ENCODE peak calls at places on chromosomes 13 and 19, in nine cellular contexts. I is AG09309; Y is CD8-positive, alpha-beta T cell; L is astrocyte of the spinal cord; T is mesendoderm; V is CD8-positive, alpha-beta memory T cell; K is suprapubic skin; S is ascending aorta; Q is MM.1S. U is an unnamed sample.

GRCh38 chr19:30682576-30683536 is 310.7 kb downstream of the ZNF536 start:
- DNase-seq in I (peak), Y (peak), L (peak), T (peak), V (peak), K (peak), S (no peak), Q (peak), U (peak)

GRCh38 chr13:19586904-19587634 is 25.7 kb upstream of the TPTE2 start:
- DNase-seq in I (no peak), Y (peak), L (peak), T (peak), V (peak), K (no peak), S (no peak), Q (peak), U (no peak)

GRCh38 chr13:35266412-35266811 is 210.1 kb downstream of the MAB21L1 start:
- DNase-seq in I (no peak), Y (no peak), L (no peak), T (no peak), V (no peak), K (no peak), S (no peak), Q (no peak), U (no peak)

GRCh38 chr13:34352958-34353357 is 535.0 kb downstream of the RFC3 start:
- DNase-seq in I (no peak), Y (no peak), L (no peak), T (no peak), V (no peak), K (no peak), S (no peak), Q (no peak), U (no peak)

GRCh38 chr19:9793051-9793591 is 24.6 kb upstream of the ZNF846 start:
- DNase-seq in I (no peak), Y (peak), L (peak), T (peak), V (no peak), K (peak), S (peak), Q (no peak), U (no peak)

GRCh38 chr19:588758-589692 is 656 bp upstream of the HCN2 start:
- DNase-seq in I (no peak), Y (no peak), L (no peak), T (no peak), V (no peak), K (no peak), S (no peak), Q (no peak), U (no peak)

GRCh38 chr19:43779820-43780219 is 953 bp downstream of the KCNN4 start:
- DNase-seq in I (no peak), Y (no peak), L (no peak), T (no peak), V (no peak), K (no peak), S (no peak), Q (no peak), U (no peak)

GRCh38 chr13:57018915-57019314 is 121.8 kb upstream of the PRR20A start:
- DNase-seq in I (no peak), Y (no peak), L (no peak), T (no peak), V (no peak), K (no peak), S (no peak), Q (no peak), U (no peak)

GRCh38 chr13:95608640-95609280 is 35.7 kb downstream of the DZIP1 start:
- DNase-seq in I (no peak), Y (no peak), L (no peak), T (no peak), V (no peak), K (no peak), S (no peak), Q (peak), U (no peak)

GRCh38 chr19:13557756-13558398 is 51.6 kb upstream of the CACNA1A start:
- DNase-seq in I (no peak), Y (no peak), L (no peak), T (peak), V (no peak), K (no peak), S (no peak), Q (peak), U (no peak)

GRCh38 chr13:32087955-32088747 is 56.6 kb downstream of the FRY start:
- DNase-seq in I (no peak), Y (no peak), L (peak), T (peak), V (no peak), K (no peak), S (no peak), Q (no peak), U (no peak)

GRCh38 chr13:36163809-36164308 is 32.7 kb upstream of the DCLK1 start:
- DNase-seq in I (peak), Y (no peak), L (peak), T (no peak), V (no peak), K (no peak), S (peak), Q (no peak), U (peak)

GRCh38 chr13:72541674-72542073 is 185.8 kb downstream of the MZT1 start:
- DNase-seq in I (no peak), Y (no peak), L (no peak), T (no peak), V (no peak), K (no peak), S (no peak), Q (no peak), U (no peak)

GRCh38 chr13:64697226-64697625 is 2532.9 kb downstream of the PCDH9 start:
- DNase-seq in I (no peak), Y (no peak), L (no peak), T (no peak), V (no peak), K (no peak), S (no peak), Q (no peak), U (no peak)

GRCh38 chr19:18098891-18099622 is 1.5 kb downstream of the MAST3 start:
- DNase-seq in I (no peak), Y (no peak), L (no peak), T (peak), V (peak), K (no peak), S (no peak), Q (no peak), U (no peak)

GRCh38 chr19:18096258-18096657 is 1.3 kb upstream of the MAST3 start:
- DNase-seq in I (no peak), Y (no peak), L (no peak), T (no peak), V (no peak), K (no peak), S (no peak), Q (no peak), U (no peak)

GRCh38 chr19:18099623-18099995 is 2.0 kb downstream of the MAST3 start:
- DNase-seq in I (no peak), Y (no peak), L (no peak), T (no peak), V (no peak), K (no peak), S (no peak), Q (no peak), U (no peak)

GRCh38 chr19:18097217-18097992 is at the start of gene MAST3:
- DNase-seq in I (no peak), Y (peak), L (peak), T (peak), V (peak), K (peak), S (peak), Q (peak), U (no peak)

GRCh38 chr19:18097993-18098890 is 664 bp downstream of the MAST3 start:
- DNase-seq in I (no peak), Y (no peak), L (no peak), T (no peak), V (no peak), K (no peak), S (no peak), Q (no peak), U (no peak)
- H3K4me3 ChIP-seq in I (peak), Y (peak), L (peak), T (peak), V (peak), K (peak), S (peak), Q (peak), U (peak)

GRCh38 chr13:101917475-101917810 is 465.0 kb downstream of the ITGBL1 start:
- DNase-seq in I (no peak), Y (no peak), L (no peak), T (no peak), V (no peak), K (no peak), S (no peak), Q (no peak), U (no peak)

GRCh38 chr13:101916758-101917474 is 464.4 kb downstream of the ITGBL1 start:
- DNase-seq in I (no peak), Y (no peak), L (no peak), T (no peak), V (no peak), K (no peak), S (no peak), Q (no peak), U (no peak)

GRCh38 chr13:101915755-101916107 is 463.3 kb downstream of the ITGBL1 start:
- DNase-seq in I (no peak), Y (no peak), L (no peak), T (no peak), V (no peak), K (no peak), S (no peak), Q (no peak), U (no peak)

GRCh38 chr13:101915333-101915732 is 462.9 kb downstream of the ITGBL1 start:
- DNase-seq in I (no peak), Y (no peak), L (no peak), T (no peak), V (no peak), K (no peak), S (no peak), Q (no peak), U (no peak)

DNA sequence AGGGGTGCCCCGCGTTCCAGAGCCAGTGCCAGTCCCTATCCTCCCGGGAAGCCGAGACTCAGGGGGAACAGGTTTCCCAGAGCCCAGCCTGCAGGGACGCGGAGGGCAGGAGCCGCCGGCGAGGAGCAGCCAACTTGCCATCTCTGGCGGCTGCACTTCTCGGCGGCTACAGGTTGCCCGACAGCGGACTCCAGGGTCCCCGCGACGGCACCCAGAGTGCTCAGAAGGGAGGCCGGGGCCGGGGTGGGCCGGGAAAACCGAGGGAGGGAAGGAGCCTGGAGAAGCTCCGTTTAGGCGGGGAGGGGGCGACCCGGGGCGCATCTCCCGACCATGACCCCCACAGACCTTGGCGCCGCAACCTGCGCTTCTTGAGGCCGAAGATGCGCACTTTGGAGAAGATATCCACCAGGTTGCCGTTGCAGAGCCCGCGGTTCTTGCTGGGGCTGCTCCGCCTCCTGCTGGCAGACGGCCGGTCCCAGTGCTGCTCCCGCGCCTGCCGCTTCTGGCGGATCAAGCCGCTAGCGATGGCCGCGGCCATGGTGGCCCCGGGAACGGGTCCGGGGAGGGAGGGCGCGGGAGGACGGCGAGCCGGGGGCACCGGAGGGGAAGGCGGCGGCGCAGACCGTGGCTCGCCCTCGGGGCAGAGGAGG is 463.8 kb downstream of the ITGBL1 start:
- DNase-seq in I (no peak), Y (no peak), L (peak), T (peak), V (no peak), K (no peak), S (no peak), Q (no peak), U (no peak)
- H3K4me3 ChIP-seq in I (no peak), Y (no peak), L (peak), T (no peak), V (no peak), K (peak), S (peak), Q (no peak), U (peak)

DNA sequence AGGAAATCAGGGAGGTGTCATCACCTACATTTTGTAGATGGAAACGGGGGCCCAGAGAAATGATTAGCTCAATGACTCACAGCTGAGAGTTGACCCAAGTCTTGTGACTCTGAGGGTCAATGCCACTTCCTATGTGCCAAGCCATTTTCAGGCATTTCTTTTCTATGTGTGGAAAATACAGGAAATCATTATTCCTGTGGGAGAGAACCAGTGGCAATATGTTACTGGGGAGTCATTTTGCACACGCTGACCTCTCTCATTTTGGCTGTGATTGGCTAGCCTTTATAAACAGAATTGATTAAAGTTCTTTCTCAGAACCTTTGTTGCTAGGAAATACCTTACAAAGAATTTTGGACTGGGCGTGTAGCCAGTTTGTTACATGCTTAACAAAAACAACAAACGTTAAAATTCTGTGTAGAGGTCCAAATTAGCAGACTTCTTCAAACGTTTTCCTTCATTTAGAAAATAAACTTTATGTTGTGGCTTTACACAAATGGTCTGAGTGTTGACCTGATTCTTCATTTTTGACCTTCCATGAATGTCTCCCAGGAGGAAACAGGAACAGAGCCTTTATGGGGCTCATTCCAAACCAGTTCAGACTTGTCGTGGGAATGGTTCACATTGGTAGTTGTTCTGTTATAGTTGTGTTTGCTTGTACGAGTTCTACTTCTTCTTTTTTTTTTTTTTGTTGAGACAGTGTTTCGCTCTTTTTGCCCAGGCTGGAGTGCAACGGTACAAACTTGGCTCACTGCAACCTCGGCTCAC is 11.4 kb downstream of the PCCA start:
- DNase-seq in I (no peak), Y (no peak), L (peak), T (no peak), V (no peak), K (no peak), S (no peak), Q (no peak), U (no peak)
- H3K4me3 ChIP-seq in I (no peak), Y (no peak), L (no peak), T (no peak), V (no peak), K (no peak), S (no peak), Q (no peak), U (no peak)

GRCh38 chr13:110319397-110319773 is 12.3 kb downstream of the COL4A2 start:
- DNase-seq in I (no peak), Y (no peak), L (no peak), T (no peak), V (no peak), K (no peak), S (no peak), Q (no peak), U (no peak)
- H3K4me3 ChIP-seq in I (no peak), Y (no peak), L (no peak), T (no peak), V (no peak), K (no peak), S (no peak), Q (no peak), U (no peak)

GRCh38 chr13:113364371-113364932 is 522 bp upstream of the GRTP1 start:
- DNase-seq in I (no peak), Y (no peak), L (no peak), T (no peak), V (no peak), K (no peak), S (no peak), Q (no peak), U (no peak)
- H3K4me3 ChIP-seq in I (peak), Y (no peak), L (peak), T (no peak), V (no peak), K (peak), S (peak), Q (no peak), U (peak)

GRCh38 chr13:99987180-99988047 is 5.8 kb downstream of the ZIC2 start:
- DNase-seq in I (no peak), Y (no peak), L (peak), T (peak), V (no peak), K (no peak), S (no peak), Q (no peak), U (no peak)

GRCh38 chr13:99989376-99990044 is 7.9 kb downstream of the ZIC2 start:
- DNase-seq in I (no peak), Y (no peak), L (peak), T (peak), V (no peak), K (no peak), S (no peak), Q (no peak), U (no peak)

GRCh38 chr13:99986751-99987150 is 5.2 kb downstream of the ZIC2 start:
- DNase-seq in I (no peak), Y (no peak), L (peak), T (peak), V (no peak), K (no peak), S (no peak), Q (no peak), U (no peak)

GRCh38 chr13:99990045-99990977 is 8.7 kb downstream of the ZIC2 start:
- DNase-seq in I (no peak), Y (no peak), L (peak), T (peak), V (no peak), K (no peak), S (no peak), Q (no peak), U (no peak)

DNA sequence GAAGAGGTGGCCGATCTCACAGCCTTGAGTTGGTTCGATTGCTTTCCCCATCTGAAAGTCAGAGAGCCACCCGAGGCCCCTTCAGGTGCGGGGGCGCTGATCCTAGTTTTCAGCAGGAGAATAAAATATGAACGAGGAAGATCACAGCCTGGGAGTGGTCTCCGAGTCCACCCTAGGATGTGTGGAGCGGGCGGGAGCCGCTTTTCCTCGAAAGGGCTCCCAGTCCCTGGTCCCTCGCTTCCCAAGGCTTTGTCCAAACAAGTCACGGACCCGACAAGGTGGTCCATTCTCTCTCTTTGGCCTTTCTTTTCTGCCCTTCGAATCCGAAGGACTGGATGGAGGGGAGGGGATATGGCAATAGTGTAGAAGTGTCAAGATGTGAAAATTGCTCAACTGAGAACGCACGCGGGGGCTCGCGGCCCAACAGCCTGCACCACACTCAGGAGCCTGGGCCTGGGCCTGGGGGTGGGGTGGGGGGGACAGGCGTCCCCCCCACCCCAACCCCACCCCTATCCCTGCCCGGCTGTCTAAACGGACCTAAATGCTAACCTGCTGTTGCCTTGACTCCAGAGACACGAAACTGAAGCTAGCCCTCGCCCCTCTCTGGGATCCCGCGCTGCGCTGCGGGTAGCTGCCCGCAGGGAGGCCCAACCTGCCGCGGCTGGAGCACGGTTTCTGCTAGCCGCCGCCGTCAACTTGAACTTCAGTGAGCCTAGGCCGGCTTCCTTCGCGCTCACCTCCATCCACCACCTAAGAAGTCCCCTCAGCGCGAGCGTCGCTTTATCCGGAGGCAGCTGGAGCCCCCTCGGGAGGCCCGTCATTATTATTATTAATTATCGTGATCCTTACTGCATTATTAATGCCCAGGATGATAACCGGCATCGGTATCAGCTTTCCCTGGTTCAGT is 7.1 kb downstream of the ZIC2 start:
- DNase-seq in I (no peak), Y (no peak), L (peak), T (peak), V (no peak), K (no peak), S (no peak), Q (no peak), U (no peak)
- H3K4me3 ChIP-seq in I (no peak), Y (no peak), L (peak), T (no peak), V (no peak), K (no peak), S (no peak), Q (no peak), U (no peak)